ENCODE peak calls at places on chromosomes 16 and 17, in four cellular contexts. F is PC-9, K is astrocyte of the cerebellum, R is brain microvascular endothelial cell. B is an unnamed sample.

GRCh38 chr17:74957935-74958549 is 14.5 kb downstream of the HID1 start:
- DNase-seq in F (peak; percentile 73), K (peak; percentile 12), R (peak; percentile 51), B (no peak)

GRCh38 chr17:45144199-45145034 is 3.9 kb upstream of the HEXIM1 start:
- DNase-seq in F (no peak), K (no peak), R (no peak), B (no peak)

GRCh38 chr17:50165867-50166517 is at the start of gene SGCA:
- DNase-seq in F (no peak), K (no peak), R (no peak), B (no peak)

GRCh38 chr16:66315210-66315825 is 51.2 kb upstream of the CDH5 start:
- DNase-seq in F (peak; percentile 57), K (peak; percentile 59), R (peak; percentile 54), B (peak; percentile 5)

GRCh38 chr16:31099860-31100638 is 5.5 kb upstream of the VKORC1 start:
- DNase-seq in F (no peak), K (no peak), R (peak; percentile 87), B (no peak)

GRCh38 chr16:12784076-12784475 is 19.6 kb downstream of the CPPED1 start:
- DNase-seq in F (no peak), K (no peak), R (peak; percentile 14), B (no peak)

GRCh38 chr17:47802341-47803022 is 19.1 kb downstream of the OSBPL7 start:
- DNase-seq in F (peak; percentile 48), K (peak; percentile 24), R (peak; percentile 32), B (no peak)

GRCh38 chr16:74325331-74325730 is 28.7 kb downstream of the PSMD7 start:
- DNase-seq in F (no peak), K (no peak), R (no peak), B (no peak)

GRCh38 chr16:57165923-57166322 is 19.9 kb downstream of the PSME3IP1 start:
- DNase-seq in F (no peak), K (peak; percentile 43), R (no peak), B (no peak)

GRCh38 chr16:24539850-24540484 is 601 bp downstream of the RBBP6 start:
- DNase-seq in F (peak; percentile 47), K (no peak), R (no peak), B (no peak)

GRCh38 chr17:74852237-74853047 is 7.2 kb downstream of the GRIN2C start:
- DNase-seq in F (no peak), K (no peak), R (no peak), B (no peak)

GRCh38 chr16:85373741-85374570 is 239.2 kb upstream of the GSE1 start:
- DNase-seq in F (no peak), K (no peak), R (no peak), B (no peak)

GRCh38 chr17:35117984-35118383 is 1.7 kb downstream of the RAD51D start:
- DNase-seq in F (peak; percentile 35), K (no peak), R (peak; percentile 25), B (no peak)

GRCh38 chr17:48294989-48295892 is 134.8 kb downstream of the SKAP1 start:
- DNase-seq in F (no peak), K (no peak), R (no peak), B (no peak)

GRCh38 chr16:48487287-48487686 is 102.1 kb upstream of the SIAH1 start:
- DNase-seq in F (no peak), K (no peak), R (no peak), B (no peak)

GRCh38 chr16:80804451-80805383 is at the start of gene CDYL2:
- DNase-seq in F (no peak), K (no peak), R (no peak), B (no peak)

GRCh38 chr17:33560871-33561270 is 267.8 kb upstream of the ASIC2 start:
- DNase-seq in F (no peak), K (no peak), R (no peak), B (no peak)

GRCh38 chr16:82169861-82170845 is at the start of gene MPHOSPH6:
- DNase-seq in F (peak; percentile 84), K (peak; percentile 64), R (peak; percentile 79), B (peak; percentile 33)

GRCh38 chr17:70390059-70390458 is 220.7 kb downstream of the KCNJ2 start:
- DNase-seq in F (no peak), K (no peak), R (no peak), B (no peak)

GRCh38 chr16:47581114-47581513 is 120.0 kb downstream of the PHKB start:
- DNase-seq in F (no peak), K (no peak), R (no peak), B (no peak)

GRCh38 chr17:82480345-82480744 is 21.8 kb downstream of the NARF start:
- DNase-seq in F (no peak), K (no peak), R (no peak), B (no peak)

GRCh38 chr17:64498308-64499203 is 1.7 kb upstream of the POLG2 start:
- DNase-seq in F (no peak), K (no peak), R (no peak), B (no peak)

GRCh38 chr17:14321980-14322776 is 21.3 kb downstream of the HS3ST3B1 start:
- DNase-seq in F (no peak), K (no peak), R (no peak), B (no peak)

DNA sequence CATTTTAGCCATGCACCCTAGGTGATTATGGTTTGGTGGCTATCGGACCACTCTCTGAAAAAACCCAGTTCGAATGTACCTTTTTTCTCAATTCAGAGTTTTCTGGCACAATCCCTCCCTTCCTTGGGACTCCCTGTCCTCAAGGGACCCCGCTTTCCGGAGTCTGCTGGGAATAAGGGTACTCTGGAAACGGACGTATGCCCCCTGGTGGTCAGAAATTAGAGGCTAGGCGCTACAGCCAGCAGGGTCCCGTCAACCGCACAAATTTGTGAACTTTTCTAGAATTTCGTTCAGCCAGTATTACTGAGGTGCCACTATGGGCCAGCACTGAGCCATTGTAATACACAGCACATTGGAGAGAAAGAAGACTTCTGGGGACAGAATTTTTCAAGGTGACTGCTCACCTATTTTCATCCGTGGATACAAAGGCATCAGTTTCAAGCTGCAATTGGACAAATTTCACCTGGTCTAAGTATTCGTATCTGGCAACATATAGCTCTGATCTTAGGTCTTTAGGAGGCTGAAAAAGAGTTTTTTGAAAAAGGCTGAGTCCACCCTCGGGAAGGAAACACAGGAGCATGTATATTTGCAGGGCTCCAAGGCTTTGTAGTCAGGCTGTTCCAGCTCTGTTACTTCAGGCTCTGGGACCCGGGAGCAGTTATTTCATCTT is 27.1 kb upstream of the CRYBA1 start:
- DNase-seq in F (peak; percentile 80), K (peak; percentile 78), R (peak; percentile 80), B (no peak)
- TF ChIP-seq CTCF in F (peak; percentile 95), K (peak; percentile 93), R (peak; percentile 95), B (peak; percentile 97)

GRCh38 chr17:63178530-63178929 is 212.5 kb downstream of the TANC2 start:
- DNase-seq in F (no peak), K (no peak), R (no peak), B (no peak)
- H3K4me3 ChIP-seq in F (no peak overlapping the region), K (no peak overlapping the region), R (no peak overlapping the region), B (no peak overlapping the region)

DNA sequence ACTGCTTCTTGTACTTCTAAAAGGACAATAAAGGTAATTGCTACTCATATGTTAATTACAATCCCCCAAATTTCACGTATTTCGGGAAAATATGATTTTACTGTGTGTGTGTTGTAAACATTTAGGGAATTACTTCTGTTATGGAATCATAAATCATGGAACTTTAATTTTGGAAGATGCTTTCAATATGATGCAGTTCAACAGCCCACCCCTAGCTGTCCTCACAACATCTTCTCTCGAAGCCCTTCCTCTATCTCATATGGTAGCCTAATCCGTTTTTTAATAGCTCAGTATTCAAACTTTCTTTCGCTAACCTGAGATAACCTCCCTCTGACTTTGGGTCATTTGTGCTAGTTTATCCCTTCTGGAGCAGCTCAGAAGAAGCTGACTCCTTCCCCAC is 78.4 kb downstream of the ANKFN1 start:
- DNase-seq in F (no peak), K (no peak), R (no peak), B (no peak)
- TF ChIP-seq CTCF in F (no peak), K (no peak), R (no peak), B (no peak)

DNA sequence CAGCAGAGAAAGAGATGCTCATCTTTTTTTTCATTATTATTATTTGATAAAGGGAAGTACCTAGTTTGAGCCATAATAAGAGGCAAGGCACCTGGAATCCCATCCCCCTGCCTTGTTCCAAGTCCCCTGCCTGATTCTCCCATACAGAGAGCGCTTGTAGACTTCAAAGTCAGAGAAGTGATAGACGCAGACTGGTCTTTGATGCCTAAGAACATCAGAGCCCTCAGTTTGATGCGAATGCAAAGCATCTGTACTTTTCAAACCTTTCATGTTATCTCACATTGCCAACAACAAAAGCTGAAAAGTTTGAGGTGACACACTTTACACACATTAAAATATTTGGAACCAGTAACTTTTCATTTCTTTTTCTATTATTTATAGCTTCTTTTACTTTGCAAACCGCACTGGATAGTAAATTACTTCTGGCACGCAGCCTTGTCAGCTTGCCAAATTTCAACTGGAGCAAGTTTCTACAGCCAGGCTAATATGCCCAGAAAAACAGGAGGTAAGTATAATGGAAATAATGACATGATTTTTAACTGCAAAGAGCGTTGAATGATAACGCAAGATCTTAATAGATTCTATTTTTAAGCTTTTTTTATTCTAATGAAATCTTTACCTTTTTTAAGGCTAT is 6.0 kb upstream of the UTP6 start:
- DNase-seq in F (no peak), K (peak; percentile 81), R (no peak), B (no peak)
- H3K4me3 ChIP-seq in F (no peak overlapping the region), K (no peak overlapping the region), R (no peak overlapping the region), B (no peak overlapping the region)